ENCODE peak calls at places on chromosomes 13 and 19, in nine cellular contexts. R, Z, D, V, A, Y, P, K and Q are unnamed samples.

GRCh38 chr13:111906816-111907215 is 160.1 kb upstream of the SOX1 start:
- DNase-seq in R (no peak), Z (peak; percentile 26), D (no peak), V (no peak), A (no peak), Y (no peak), P (no peak), K (no peak), Q (no peak)

GRCh38 chr13:83878691-83879410 is 3.4 kb downstream of the SLITRK1 start:
- DNase-seq in R (no peak), Z (no peak), D (no peak), V (no peak), A (no peak), Y (no peak), P (no peak), K (no peak), Q (no peak)

GRCh38 chr13:60627071-60627686 is 230.2 kb downstream of the TDRD3 start:
- DNase-seq in R (peak; percentile 9), Z (peak; percentile 61), D (no peak), V (no peak), A (no peak), Y (no peak), P (no peak), K (no peak), Q (peak; percentile 1)

GRCh38 chr13:92460479-92460878 is 766.1 kb upstream of the GPC6 start:
- DNase-seq in R (no peak), Z (no peak), D (no peak), V (no peak), A (no peak), Y (no peak), P (no peak), K (no peak), Q (no peak)

GRCh38 chr13:45807520-45808099 is 43.9 kb downstream of the SIAH3 start:
- DNase-seq in R (peak; percentile 24), Z (no peak), D (no peak), V (peak; percentile 33), A (no peak), Y (no peak), P (peak; percentile 47), K (no peak), Q (no peak)

GRCh38 chr19:35138305-35138799 is 272 bp upstream of the FXYD1 start:
- DNase-seq in R (no peak), Z (no peak), D (no peak), V (no peak), A (no peak), Y (peak; percentile 84), P (peak; percentile 62), K (no peak), Q (no peak)

GRCh38 chr19:39078436-39079200 is 5.5 kb upstream of the ACP7 start:
- DNase-seq in R (peak; percentile 65), Z (no peak), D (no peak), V (no peak), A (no peak), Y (no peak), P (no peak), K (no peak), Q (no peak)

GRCh38 chr19:38061294-38061693 is 154.3 kb downstream of the SIPA1L3 start:
- DNase-seq in R (no peak), Z (no peak), D (no peak), V (no peak), A (no peak), Y (no peak), P (no peak), K (no peak), Q (no peak)